ENCODE peak calls at places on chromosomes 5 and 9, in nine cellular contexts. V is psoas muscle; U is colonic mucosa; W is left cardiac atrium; Y is cardiac fibroblast; Z is iPS-NIHi11; D is epithelial cell of esophagus; Q is C1 segment of cervical spinal cord; X is CD8-positive, alpha-beta memory T cell. L is an unnamed sample.

GRCh38 chr5:157994906-157995519 is 136.1 kb upstream of the CLINT1 start:
- DNase-seq in X (no peak), W (peak), Z (peak), Q (peak), U (peak), Y (peak), V (peak), D (peak), L (peak)

GRCh38 chr5:112694853-112695709 is 42.6 kb upstream of the APC start:
- DNase-seq in Y (peak), D (peak), Z (no peak), X (no peak), V (no peak), U (no peak), W (no peak), Q (no peak), L (no peak)

GRCh38 chr9:107108367-107108766 is 174.7 kb upstream of the RAD23B start:
- DNase-seq in Y (no peak), Q (no peak), D (no peak), X (no peak), U (no peak), Z (no peak), V (no peak), W (no peak), L (no peak)

GRCh38 chr9:96420468-96421219 is 2.5 kb upstream of the ZNF367 start:
- DNase-seq in Y (peak), U (peak), Z (peak), V (no peak), W (no peak), Q (peak), D (peak), X (no peak), L (peak)

GRCh38 chr9:106619211-106619610 is 243.8 kb upstream of the ZNF462 start:
- DNase-seq in U (no peak), D (peak), V (no peak), Y (peak), X (no peak), W (no peak), Z (no peak), Q (no peak), L (no peak)

GRCh38 chr9:27943544-27943943 is 370.3 kb upstream of the C9orf72 start:
- DNase-seq in X (no peak), D (no peak), W (no peak), V (no peak), Y (no peak), U (no peak), Q (no peak), Z (no peak), L (peak)

GRCh38 chr9:127397722-127398647 is 1.0 kb downstream of the SLC2A8 start:
- DNase-seq in Y (peak), V (peak), U (peak), Z (peak), Q (peak), D (peak), W (peak), X (peak), L (peak)

GRCh38 chr9:105911104-105911911 is 217.0 kb downstream of the TMEM38B start:
- DNase-seq in Q (no peak), D (peak), U (no peak), X (no peak), Z (peak), W (no peak), Y (no peak), V (no peak), L (peak)

GRCh38 chr9:95242613-95243012 is 74.9 kb downstream of the FANCC start:
- DNase-seq in Y (no peak), V (no peak), Q (no peak), W (no peak), D (no peak), Z (no peak), U (no peak), X (no peak), L (no peak)

GRCh38 chr9:137786511-137786920 is 91.1 kb upstream of the CACNA1B start:
- DNase-seq in D (no peak), X (no peak), U (no peak), Q (peak), V (no peak), W (no peak), Z (no peak), Y (peak), L (peak)

GRCh38 chr5:139410886-139411835 is 7.3 kb upstream of the SPATA24 start:
- DNase-seq in D (no peak), V (no peak), Q (no peak), X (no peak), Y (no peak), Z (no peak), W (no peak), U (no peak), L (no peak)

GRCh38 chr5:141862936-141863543 is 15.2 kb downstream of the PCDH1 start:
- DNase-seq in U (no peak), D (no peak), Y (no peak), X (no peak), V (no peak), Z (no peak), W (no peak), Q (no peak), L (no peak)

GRCh38 chr9:137648396-137648795 is 29.6 kb downstream of the EHMT1 start:
- DNase-seq in Y (peak), W (no peak), X (no peak), Q (no peak), V (no peak), Z (no peak), U (no peak), D (no peak), L (no peak)

GRCh38 chr5:6328173-6328572 is 50.2 kb downstream of the MED10 start:
- DNase-seq in W (no peak), U (no peak), V (no peak), Q (no peak), Z (peak), Y (peak), X (no peak), D (peak), L (peak)

GRCh38 chr5:172740483-172741205 is 30.4 kb downstream of the DUSP1 start:
- DNase-seq in X (no peak), U (no peak), Q (peak), V (peak), Y (peak), Z (no peak), D (peak), W (peak), L (peak)

GRCh38 chr5:140553657-140554056 is 3.6 kb downstream of the SRA1 start:
- DNase-seq in Q (no peak), W (no peak), U (no peak), D (peak), Y (peak), Z (no peak), X (no peak), V (no peak), L (no peak)

GRCh38 chr9:109468927-109469326 is 29.2 kb downstream of the PTPN3 start:
- DNase-seq in V (peak), W (no peak), U (no peak), Z (no peak), X (no peak), Q (no peak), D (peak), Y (peak), L (no peak)

GRCh38 chr9:136118061-136118366 is 661 bp downstream of the TMEM250 start:
- DNase-seq in Q (no peak), X (no peak), Z (no peak), D (no peak), V (no peak), Y (peak), U (no peak), W (no peak), L (no peak)

GRCh38 chr9:126788631-126789349 is 16.1 kb upstream of the ZBTB43 start:
- DNase-seq in X (no peak), V (no peak), Q (no peak), Z (no peak), U (no peak), Y (peak), D (peak), W (no peak), L (no peak)

GRCh38 chr5:146862641-146863040 is 15.9 kb downstream of the PPP2R2B start:
- DNase-seq in Y (no peak), X (no peak), U (no peak), V (no peak), W (no peak), Q (no peak), Z (no peak), D (peak), L (no peak)

GRCh38 chr9:127390563-127390962 is 6.4 kb upstream of the SLC2A8 start:
- DNase-seq in Q (no peak), Z (no peak), U (no peak), D (no peak), W (no peak), Y (no peak), V (no peak), X (no peak), L (peak)

GRCh38 chr5:156871212-156871611 is 21.1 kb downstream of the PPP1R2B start:
- DNase-seq in W (no peak), V (no peak), U (no peak), Z (no peak), X (no peak), D (no peak), Q (no peak), Y (no peak), L (no peak)

GRCh38 chr9:19036611-19037010 is 3.6 kb upstream of the SAXO1 start:
- DNase-seq in Z (no peak), Q (no peak), V (no peak), Y (no peak), W (no peak), D (no peak), X (no peak), U (no peak), L (no peak)

GRCh38 chr5:39794511-39794910 is 369.7 kb upstream of the DAB2 start:
- DNase-seq in X (no peak), Z (no peak), V (no peak), D (no peak), Y (peak), W (no peak), Q (no peak), U (no peak), L (no peak)

L was measured in ELF-1.